ENCODE peak calls at places on chromosomes 12 and 14, in six cellular contexts. M is HL-60, D is SK-N-SH, N is GM23338, I is HCT116, K is K562. L is an unnamed sample.

GRCh38 chr14:72503696-72504368 is 390.1 kb downstream of the DPF3 start:
- DNase-seq in M (no peak), D (no peak), N (no peak), I (peak), K (no peak), L (no peak)

GRCh38 chr14:74552623-74553022 is 59.1 kb downstream of the ISCA2 start:
- DNase-seq in M (no peak), D (peak), N (no peak), I (no peak), K (no peak), L (no peak)

GRCh38 chr12:6093764-6094163 is 30.7 kb downstream of the VWF start:
- DNase-seq in M (no peak), D (no peak), N (no peak), I (no peak), K (no peak), L (no peak)

GRCh38 chr14:21090194-21090939 is 8.1 kb downstream of the ZNF219 start:
- DNase-seq in M (peak), D (peak), N (peak), I (no peak), K (peak), L (no peak)

GRCh38 chr12:104710940-104711725 is 247.0 kb downstream of the SLC41A2 start:
- DNase-seq in M (no peak), D (peak), N (no peak), I (no peak), K (no peak), L (no peak)

GRCh38 chr12:116370004-116370404 is 92.5 kb upstream of the MED13L start:
- DNase-seq in M (no peak), D (no peak), N (no peak), I (no peak), K (no peak), L (no peak)

GRCh38 chr14:68210729-68211299 is 391.2 kb downstream of the RAD51B start:
- DNase-seq in M (peak), D (no peak), N (no peak), I (no peak), K (peak), L (no peak)

GRCh38 chr14:24176599-24176998 is 4.7 kb downstream of the REC8 start:
- DNase-seq in M (no peak), D (no peak), N (no peak), I (no peak), K (no peak), L (no peak)

GRCh38 chr14:104473649-104474574 is 105.7 kb upstream of the C14orf180 start:
- DNase-seq in M (no peak), D (no peak), N (peak), I (no peak), K (no peak), L (no peak)

GRCh38 chr14:100047600-100047999 is 17.6 kb upstream of the EVL start:
- DNase-seq in M (no peak), D (no peak), N (no peak), I (no peak), K (no peak), L (no peak)

GRCh38 chr12:132942611-132943010 is 13.5 kb downstream of the ZNF605 start:
- DNase-seq in M (no peak), D (no peak), N (no peak), I (no peak), K (no peak), L (no peak)

GRCh38 chr12:30438526-30439120 is 257.0 kb downstream of the IPO8 start:
- DNase-seq in M (no peak), D (no peak), N (no peak), I (no peak), K (no peak), L (no peak)

GRCh38 chr12:30440826-30441602 is 254.7 kb downstream of the IPO8 start:
- DNase-seq in M (no peak), D (peak), N (peak), I (peak), K (peak), L (no peak)

GRCh38 chr12:30437616-30438015 is 258.1 kb downstream of the IPO8 start:
- DNase-seq in M (no peak), D (no peak), N (no peak), I (no peak), K (no peak), L (no peak)

DNA sequence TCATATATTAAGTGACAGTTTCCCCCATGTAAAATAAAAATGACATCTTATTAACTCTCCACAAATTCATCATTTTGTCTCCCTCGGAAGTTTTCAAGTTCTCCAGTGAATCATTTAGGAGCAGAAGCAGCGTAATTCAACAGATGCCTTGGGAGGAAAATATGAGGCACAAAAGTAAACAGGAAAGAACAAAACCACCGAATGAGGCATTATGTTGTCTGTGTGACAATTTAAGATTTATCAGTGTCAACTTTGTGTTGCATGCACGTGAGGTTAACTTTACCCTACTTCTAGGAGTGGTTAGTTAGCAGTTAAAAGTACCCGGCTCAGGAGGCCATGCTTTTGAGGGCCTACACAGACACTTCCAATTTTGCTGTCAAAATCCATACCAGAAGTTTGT is 258.6 kb downstream of the IPO8 start:
- DNase-seq in M (no peak), D (no peak), N (no peak), I (no peak), K (no peak), L (no peak)
- TF ChIP-seq REST in M (no peak), D (no peak), N (no peak), I (no peak), K (no peak), L (no peak)

GRCh38 chr14:90999299-90999698 is 61.1 kb downstream of the RPS6KA5 start:
- DNase-seq in M (no peak), D (no peak), N (peak), I (no peak), K (no peak), L (no peak)
- TF ChIP-seq POLR2AphosphoS5 in M (no peak), D (no peak), N (no peak), I (no peak), K (no peak), L (no peak)

DNA sequence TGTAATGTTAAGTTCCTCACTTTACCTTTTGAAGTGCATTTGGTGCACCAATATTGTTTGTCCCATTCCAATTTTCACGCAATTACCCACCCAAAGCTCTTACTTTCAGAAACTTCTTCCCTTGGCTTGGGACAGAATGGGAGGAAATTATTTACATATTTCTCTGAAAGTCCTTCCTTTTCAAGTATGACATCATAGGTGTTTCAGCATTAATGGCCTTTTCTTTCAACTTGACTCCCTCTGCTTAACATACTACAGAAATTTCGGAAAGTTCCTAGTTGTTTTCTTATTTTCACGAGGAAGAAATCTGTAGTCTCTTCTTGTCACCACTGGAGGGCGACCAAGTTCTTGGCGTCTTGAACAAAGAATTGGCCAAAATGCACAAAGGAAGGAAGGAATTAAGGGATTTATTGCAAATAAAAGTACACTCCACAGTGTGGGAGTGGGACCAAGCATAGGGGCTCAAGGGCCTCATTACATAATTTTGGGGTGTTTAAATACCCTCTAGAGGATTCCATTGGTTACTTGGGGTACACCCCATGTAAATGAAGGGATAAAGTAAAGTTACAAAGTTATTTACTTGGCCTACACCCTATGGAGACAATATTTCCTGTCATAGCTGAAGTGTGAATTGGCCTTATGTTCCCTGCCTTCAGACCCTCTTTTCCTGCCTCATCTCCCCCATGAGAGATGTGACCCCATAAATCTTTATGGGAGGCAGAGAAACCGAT is 70.5 kb downstream of the RPL10L start:
- DNase-seq in M (peak), D (peak), N (peak), I (peak), K (peak), L (no peak)
- TF ChIP-seq REST in M (no peak), D (no peak), N (no peak), I (no peak), K (no peak), L (no peak)

DNA sequence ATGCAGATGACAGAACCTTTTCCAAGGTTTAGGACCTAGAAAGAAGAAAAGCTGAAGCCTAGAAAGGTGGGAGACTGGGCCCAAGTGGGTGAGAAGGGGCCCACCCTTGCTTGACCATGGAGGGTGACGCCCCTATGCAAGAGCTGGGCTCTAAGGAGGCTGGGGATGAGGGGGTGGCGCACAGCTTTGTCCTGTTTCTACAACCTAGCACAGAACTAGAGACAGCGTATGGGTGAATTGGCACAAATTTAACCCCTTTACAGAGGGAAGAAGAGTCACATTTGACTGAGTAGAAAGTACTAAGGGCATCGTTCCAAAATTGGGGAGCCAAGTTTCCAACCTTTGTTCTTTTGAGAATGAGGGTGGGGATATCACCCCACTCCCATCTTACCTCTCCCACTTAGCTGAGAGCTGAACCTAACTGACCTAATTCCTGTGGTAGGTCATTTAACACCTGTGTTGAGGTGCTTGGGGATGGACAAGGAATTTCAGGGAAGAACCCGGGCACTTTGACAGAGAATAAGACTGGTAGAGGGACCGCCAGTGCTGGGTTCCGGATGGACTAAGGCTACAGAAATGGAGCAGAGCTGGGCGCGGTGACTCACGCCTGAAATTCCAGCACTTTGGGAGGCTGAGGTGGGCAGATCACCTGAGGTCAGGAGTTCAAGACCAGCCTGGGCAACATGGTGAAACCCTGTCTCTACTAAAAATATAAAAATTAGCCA is 5.3 kb downstream of the NFKBIA start:
- DNase-seq in M (no peak), D (no peak), N (no peak), I (no peak), K (no peak), L (no peak)
- TF ChIP-seq POLR2AphosphoS5 in M (no peak), D (peak), N (no peak), I (no peak), K (no peak), L (peak)

GRCh38 chr12:34396861-34397590 is 374.7 kb downstream of the ALG10 start:
- DNase-seq in M (no peak), D (peak), N (no peak), I (no peak), K (peak), L (no peak)
- TF ChIP-seq REST in M (no peak), D (no peak), N (no peak), I (no peak), K (no peak), L (no peak)

DNA sequence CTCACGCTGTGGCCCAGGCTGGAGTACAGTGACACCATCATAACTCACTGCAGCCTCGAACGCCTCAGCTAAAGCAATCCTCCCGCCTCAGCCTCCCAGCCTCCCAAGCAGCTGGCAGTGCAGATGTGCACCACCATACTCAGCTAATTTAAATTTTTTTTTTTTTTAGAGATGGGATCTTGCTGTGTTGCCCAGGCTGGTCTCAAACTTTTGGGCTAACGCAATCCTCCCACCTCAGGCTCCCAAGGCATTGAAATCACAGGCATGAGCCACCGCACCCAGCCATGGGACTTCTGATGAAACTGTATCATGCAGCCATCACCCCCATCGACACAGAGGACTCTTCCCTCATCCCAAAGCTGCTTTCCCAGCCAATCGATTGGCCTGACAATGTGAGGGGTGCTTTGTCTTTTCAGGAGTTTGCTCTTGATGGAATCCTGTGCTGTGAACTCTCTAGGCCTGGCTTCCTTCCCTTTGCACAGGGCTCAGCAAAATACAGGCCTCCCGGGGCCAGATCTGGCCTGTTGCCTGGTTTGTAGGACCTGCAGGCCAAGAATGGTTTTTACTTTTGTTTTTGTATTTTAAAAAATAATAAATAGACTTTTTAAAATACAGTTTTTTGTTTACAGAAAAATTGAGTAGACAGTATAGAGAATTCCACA is 59.6 kb upstream of the NCOR2 start:
- DNase-seq in M (no peak), D (no peak), N (no peak), I (no peak), K (no peak), L (no peak)
- TF ChIP-seq POLR2AphosphoS5 in M (no peak), D (no peak), N (no peak), I (no peak), K (no peak), L (no peak)

GRCh38 chr12:121857322-121858246 is 1.1 kb downstream of the HPD start:
- DNase-seq in M (no peak), D (no peak), N (no peak), I (no peak), K (peak), L (no peak)
- TF ChIP-seq REST in M (no peak), D (no peak), N (no peak), I (no peak), K (no peak), L (no peak)

GRCh38 chr14:96253140-96253539 is 2.9 kb upstream of the BDKRB1 start:
- DNase-seq in M (no peak), D (no peak), N (no peak), I (no peak), K (no peak), L (no peak)
- TF ChIP-seq POLR2AphosphoS5 in M (no peak), D (peak), N (no peak), I (no peak), K (no peak), L (no peak)

L was measured in Panc1.